ENCODE peak calls at places on chromosomes 3 and 15, in six cellular contexts. H, U, S, Z, V and K are unnamed samples.
A peak's percentile ranks its signal among the peaks of the same experiment; 100 is the strongest.

GRCh38 chr3:129892486-129892856 is 1.0 kb downstream of the TMCC1 start:
- DNase-seq in H (no peak), S (no peak), U (no peak), Z (no peak), V (no peak), K (no peak)

GRCh38 chr3:31503456-31503855 is 29.3 kb upstream of the STT3B start:
- DNase-seq in U (no peak), Z (no peak), S (no peak), V (no peak), H (no peak), K (no peak)

GRCh38 chr15:76311071-76311956 is at the start of gene ETFA:
- DNase-seq in Z (peak; percentile 95), V (peak; percentile 97), S (peak; percentile 97), U (peak; percentile 91), H (peak; percentile 87), K (peak; percentile 95)

GRCh38 chr3:106256249-106256957 is 387.6 kb upstream of the CBLB start:
- DNase-seq in V (no peak), S (no peak), H (no peak), U (peak; percentile 40), Z (no peak), K (no peak)

GRCh38 chr3:130992344-130992743 is 34.3 kb downstream of the ASTE1 start:
- DNase-seq in Z (no peak), U (no peak), H (no peak), S (no peak), V (no peak), K (no peak)

GRCh38 chr3:186902154-186902553 is 28.2 kb upstream of the ST6GAL1 start:
- DNase-seq in S (no peak), Z (no peak), V (no peak), H (no peak), U (no peak), K (no peak)

GRCh38 chr3:53346514-53346913 is 829 bp downstream of the DCP1A start:
- DNase-seq in H (no peak), Z (peak; percentile 32), U (no peak), S (no peak), V (peak; percentile 44), K (peak; percentile 75)

GRCh38 chr3:187063286-187064081 is 75.8 kb downstream of the RPL39L start:
- DNase-seq in H (no peak), Z (peak; percentile 89), S (no peak), U (no peak), V (no peak), K (no peak)

GRCh38 chr3:128278761-128279593 is 125.7 kb downstream of the EEFSEC start:
- DNase-seq in U (no peak), V (peak; percentile 59), Z (no peak), S (no peak), H (no peak), K (peak; percentile 70)

GRCh38 chr15:77138167-77138522 is 67.2 kb upstream of the TSPAN3 start:
- DNase-seq in V (no peak), S (no peak), H (no peak), Z (no peak), U (no peak), K (no peak)

GRCh38 chr3:99474776-99475175 is 163.6 kb upstream of the COL8A1 start:
- DNase-seq in V (no peak), Z (no peak), U (no peak), H (no peak), S (no peak), K (no peak)

GRCh38 chr3:152102410-152102809 is 166.3 kb upstream of the MBNL1 start:
- DNase-seq in Z (no peak), V (no peak), S (no peak), U (no peak), H (no peak), K (no peak)

GRCh38 chr3:69200384-69201068 is 78.1 kb upstream of the LMOD3 start:
- DNase-seq in H (no peak), Z (peak; percentile 88), V (no peak), S (no peak), U (no peak), K (peak; percentile 94)

GRCh38 chr15:31133890-31134289 is 32.4 kb upstream of the TRPM1 start:
- DNase-seq in Z (no peak), U (no peak), S (no peak), V (no peak), H (no peak), K (no peak)

GRCh38 chr3:160564949-160565441 is 376 bp downstream of the KPNA4 start:
- DNase-seq in V (peak; percentile 85), U (no peak), S (no peak), H (peak; percentile 22), Z (peak; percentile 28), K (no peak)

GRCh38 chr15:52255008-52255407 is 40.6 kb downstream of the MYO5C start:
- DNase-seq in Z (no peak), U (no peak), S (no peak), V (no peak), H (no peak), K (peak; percentile 75)

GRCh38 chr3:62128028-62128427 is 245.3 kb downstream of the FEZF2 start:
- DNase-seq in H (no peak), S (no peak), U (no peak), Z (no peak), V (no peak), K (no peak)

GRCh38 chr15:92839696-92840095 is 60.4 kb upstream of the CHD2 start:
- DNase-seq in H (no peak), U (no peak), V (no peak), S (no peak), Z (no peak), K (no peak)

GRCh38 chr3:141405581-141405980 is 37.3 kb downstream of the ZBTB38 start:
- DNase-seq in V (no peak), Z (no peak), H (no peak), U (no peak), S (no peak), K (no peak)
- TF ChIP-seq MAX in V (no peak), Z (no peak), H (no peak), U (no peak), S (no peak), K (no peak)

GRCh38 chr15:67838789-67839332 is 984 bp downstream of the RNU6-1 start:
- DNase-seq in S (no peak), V (peak; percentile 81), U (no peak), Z (peak; percentile 56), H (no peak), K (no peak)
- TF ChIP-seq EZH2 in S (no peak), V (peak; percentile 39), U (no peak), Z (no peak), H (no peak), K (no peak)

DNA sequence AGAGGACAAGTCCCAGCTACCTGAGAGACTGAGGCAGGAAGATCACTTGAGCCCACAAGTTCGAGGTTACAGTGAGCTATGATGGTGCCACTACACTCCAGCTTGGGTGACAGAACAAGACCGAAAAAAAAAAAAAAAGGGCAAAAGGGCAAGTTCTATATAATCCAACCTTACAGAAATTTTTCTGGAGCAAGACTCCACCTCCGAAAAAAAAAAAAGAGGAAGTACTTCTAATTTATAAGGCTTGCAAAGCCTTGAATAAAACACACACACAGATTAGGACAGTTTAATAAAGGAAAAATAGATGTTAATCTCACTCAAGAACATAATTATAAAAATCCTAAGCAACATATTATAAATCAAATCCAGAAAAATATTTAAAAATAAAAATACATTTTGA is 14.4 kb upstream of the XYLB start:
- DNase-seq in Z (no peak), V (no peak), U (no peak), H (no peak), S (no peak), K (no peak)
- H2AFZ ChIP-seq in Z (no peak overlapping the region), V (no peak overlapping the region), U (no peak overlapping the region), H (no peak overlapping the region), S (no peak overlapping the region), K (no peak overlapping the region)

GRCh38 chr3:28328188-28329151 is 20.1 kb upstream of the ZCWPW2 start:
- DNase-seq in H (no peak), S (peak; percentile 18), Z (no peak), U (no peak), V (no peak), K (peak; percentile 48)
- TF ChIP-seq MAX in H (no peak), S (no peak), Z (no peak), U (no peak), V (no peak), K (no peak)

DNA sequence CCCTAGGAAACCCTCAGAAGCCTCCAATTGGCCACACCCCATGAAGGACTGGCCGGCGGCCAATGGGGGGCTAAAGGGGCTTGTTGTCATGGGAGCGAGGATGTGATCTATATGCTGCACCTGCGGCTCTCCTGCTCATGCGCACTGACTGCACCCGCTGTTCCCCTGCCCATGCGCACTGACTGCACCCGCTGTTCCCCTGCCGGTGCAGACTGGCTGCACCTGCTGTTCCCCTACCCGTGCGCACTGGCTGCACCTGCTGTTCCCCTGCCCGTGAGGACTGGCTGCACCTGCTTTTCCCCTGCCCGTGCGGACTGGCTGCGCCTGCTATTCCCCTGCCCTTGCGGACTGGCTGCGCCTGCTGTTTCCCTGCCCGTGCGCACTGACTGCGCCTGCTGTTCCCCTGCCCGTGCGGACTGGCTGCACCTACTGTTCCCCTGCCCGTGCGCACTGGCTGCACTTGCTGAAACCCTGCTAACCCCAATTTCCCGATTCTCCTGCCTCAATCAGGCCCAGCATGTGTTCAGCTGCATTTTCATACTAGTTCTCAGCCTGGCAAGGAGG is 16.8 kb upstream of the MCCC1 start:
- DNase-seq in Z (peak; percentile 39), V (peak; percentile 91), H (no peak), U (no peak), S (peak; percentile 78), K (peak; percentile 41)
- TF ChIP-seq EZH2 in Z (no peak), V (no peak), H (no peak), U (no peak), S (no peak), K (no peak)

GRCh38 chr15:70526974-70527325 is 236.4 kb downstream of the UACA start:
- DNase-seq in S (no peak), H (no peak), Z (no peak), U (no peak), V (peak; percentile 17), K (no peak)
- H2AFZ ChIP-seq in S (peak overlapping the region; percentile 19), H (peak overlapping the region; percentile 88), Z (no peak overlapping the region), U (peak overlapping the region; percentile 52), V (no peak overlapping the region), K (no peak overlapping the region)

DNA sequence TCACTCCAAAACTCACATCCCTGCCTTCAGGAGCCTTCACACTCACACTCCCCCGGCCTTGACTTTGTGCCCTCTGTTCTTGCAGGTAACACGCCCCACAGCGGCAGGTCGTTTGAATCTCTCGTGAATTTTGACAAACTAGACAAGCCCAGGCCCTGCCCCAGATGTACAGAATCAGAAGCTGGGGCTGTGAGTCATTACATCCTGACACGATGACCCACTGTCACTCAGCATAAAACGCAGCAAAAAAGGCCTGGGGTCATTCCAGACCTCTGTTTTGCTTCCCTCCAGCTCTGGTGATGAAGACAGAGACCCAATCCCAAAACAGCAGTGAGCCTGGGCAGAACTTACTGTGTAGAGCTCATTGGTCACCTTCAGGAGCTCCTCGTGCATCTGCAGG is 116.4 kb upstream of the RAD18 start:
- DNase-seq in H (no peak), Z (no peak), U (no peak), S (no peak), V (no peak), K (no peak)
- TF ChIP-seq MAX in H (no peak), Z (no peak), U (no peak), S (no peak), V (no peak), K (no peak)